ENCODE peak calls at places on chromosome 16, in five cellular contexts. One of them, this sample, is unnamed.

GRCh38 chr16:84729716-84730320 is 30.0 kb downstream of the USP10 start:
- DNase-seq in adipocyte: peak
- DNase-seq in Calu3: no peak
- DNase-seq in GM12865: no peak
- DNase-seq in body of pancreas: no peak
- DNase-seq in this sample: no peak

GRCh38 chr16:10122026-10122425 is 60.2 kb downstream of the GRIN2A start:
- DNase-seq in GM12865: no peak
- DNase-seq in adipocyte: no peak
- DNase-seq in Calu3: no peak
- DNase-seq in body of pancreas: no peak
- DNase-seq in this sample: no peak

GRCh38 chr16:66924527-66925321 is 611 bp downstream of the RRAD start:
- DNase-seq in adipocyte: peak
- DNase-seq in Calu3: peak
- DNase-seq in GM12865: peak
- DNase-seq in body of pancreas: no peak
- DNase-seq in this sample: peak

GRCh38 chr16:5560084-5560483 is 462.5 kb upstream of the EEF2KMT start:
- DNase-seq in body of pancreas: no peak
- DNase-seq in Calu3: no peak
- DNase-seq in GM12865: no peak
- DNase-seq in adipocyte: no peak
- DNase-seq in this sample: no peak

GRCh38 chr16:27080870-27081269 is 14.1 kb downstream of the C16orf82 start:
- DNase-seq in body of pancreas: no peak
- DNase-seq in Calu3: peak
- DNase-seq in GM12865: peak
- DNase-seq in adipocyte: no peak
- DNase-seq in this sample: no peak

GRCh38 chr16:19102187-19102872 is 11.4 kb upstream of the ITPRIPL2 start:
- DNase-seq in adipocyte: no peak
- DNase-seq in body of pancreas: no peak
- DNase-seq in Calu3: no peak
- DNase-seq in GM12865: no peak
- DNase-seq in this sample: no peak

GRCh38 chr16:87733190-87733589 is 32.6 kb downstream of the KLHDC4 start:
- DNase-seq in Calu3: no peak
- DNase-seq in body of pancreas: no peak
- DNase-seq in adipocyte: no peak
- DNase-seq in GM12865: no peak
- DNase-seq in this sample: no peak

GRCh38 chr16:88747588-88748301 is 37.3 kb downstream of the PIEZO1 start:
- DNase-seq in body of pancreas: peak
- DNase-seq in adipocyte: no peak
- DNase-seq in GM12865: peak
- DNase-seq in Calu3: peak
- DNase-seq in this sample: no peak

GRCh38 chr16:64621616-64622015 is 500.2 kb downstream of the CDH11 start:
- DNase-seq in Calu3: no peak
- DNase-seq in body of pancreas: no peak
- DNase-seq in GM12865: no peak
- DNase-seq in adipocyte: peak
- DNase-seq in this sample: no peak

GRCh38 chr16:3825103-3825502 is 55.4 kb downstream of the CREBBP start:
- DNase-seq in Calu3: peak
- DNase-seq in body of pancreas: no peak
- DNase-seq in GM12865: no peak
- DNase-seq in adipocyte: peak
- DNase-seq in this sample: no peak

GRCh38 chr16:88331989-88332920 is 50.5 kb upstream of the ZNF469 start:
- DNase-seq in adipocyte: peak
- DNase-seq in body of pancreas: peak
- DNase-seq in GM12865: no peak
- DNase-seq in Calu3: peak
- DNase-seq in this sample: no peak

GRCh38 chr16:47567321-47567720 is 106.2 kb downstream of the PHKB start:
- DNase-seq in Calu3: no peak
- DNase-seq in body of pancreas: no peak
- DNase-seq in adipocyte: no peak
- DNase-seq in GM12865: no peak
- DNase-seq in this sample: no peak

GRCh38 chr16:1261131-1261917 is 5.5 kb downstream of the TPSD1 start:
- DNase-seq in adipocyte: no peak
- DNase-seq in body of pancreas: no peak
- DNase-seq in Calu3: peak
- DNase-seq in GM12865: no peak
- DNase-seq in this sample: no peak

GRCh38 chr16:87924937-87925670 is 11.2 kb downstream of the CA5A start:
- DNase-seq in body of pancreas: peak
- DNase-seq in GM12865: no peak
- DNase-seq in Calu3: no peak
- DNase-seq in adipocyte: no peak
- DNase-seq in this sample: no peak

GRCh38 chr16:17269434-17269833 is 201.3 kb downstream of the XYLT1 start:
- DNase-seq in GM12865: no peak
- DNase-seq in body of pancreas: no peak
- DNase-seq in adipocyte: no peak
- DNase-seq in Calu3: no peak
- DNase-seq in this sample: no peak

GRCh38 chr16:3727806-3728381 is 10.6 kb upstream of the TRAP1 start:
- DNase-seq in GM12865: no peak
- DNase-seq in adipocyte: no peak
- DNase-seq in body of pancreas: no peak
- DNase-seq in Calu3: no peak
- DNase-seq in this sample: no peak

GRCh38 chr16:2486645-2487516 is 12.0 kb downstream of the TBC1D24 start:
- DNase-seq in adipocyte: no peak
- DNase-seq in GM12865: peak
- DNase-seq in body of pancreas: peak
- DNase-seq in Calu3: no peak
- DNase-seq in this sample: peak

GRCh38 chr16:16003719-16004313 is 54.4 kb downstream of the ABCC1 start:
- DNase-seq in GM12865: no peak
- DNase-seq in Calu3: no peak
- DNase-seq in body of pancreas: no peak
- DNase-seq in adipocyte: no peak
- DNase-seq in this sample: no peak

GRCh38 chr16:50800074-50800473 is 58.2 kb downstream of the CYLD start:
- DNase-seq in body of pancreas: no peak
- DNase-seq in Calu3: no peak
- DNase-seq in GM12865: no peak
- DNase-seq in adipocyte: no peak
- DNase-seq in this sample: no peak